ENCODE peak calls at places on chromosome 6, in seven cellular contexts. T, E, J, B, H, U and M are unnamed samples.

GRCh38 chr6:160253242-160253641 is 5.4 kb downstream of the SLC22A2 start:
- DNase-seq in T (no peak), E (no peak), J (no peak), B (no peak), H (no peak), U (no peak), M (no peak)

GRCh38 chr6:169216830-169217229 is 36.8 kb downstream of the THBS2 start:
- DNase-seq in T (no peak), E (no peak), J (no peak), B (no peak), H (no peak), U (no peak), M (no peak)

GRCh38 chr6:118305081-118305480 is 243.0 kb upstream of the PLN start:
- DNase-seq in T (no peak), E (no peak), J (no peak), B (no peak), H (no peak), U (no peak), M (no peak)

GRCh38 chr6:1312444-1313363 is 806 bp downstream of the FOXQ1 start:
- DNase-seq in T (peak; percentile 69), E (peak; percentile 68), J (no peak), B (no peak), H (peak; percentile 54), U (no peak), M (no peak)

GRCh38 chr6:23445157-23445710 is 680.8 kb upstream of the NRSN1 start:
- DNase-seq in T (no peak), E (no peak), J (peak; percentile 23), B (no peak), H (no peak), U (no peak), M (no peak)

GRCh38 chr6:68632620-68633195 is 2.4 kb upstream of the ADGRB3 start:
- DNase-seq in T (no peak), E (no peak), J (no peak), B (no peak), H (no peak), U (no peak), M (no peak)

GRCh38 chr6:148074291-148074690 is 268.3 kb upstream of the SASH1 start:
- DNase-seq in T (no peak), E (no peak), J (no peak), B (no peak), H (no peak), U (no peak), M (no peak)

GRCh38 chr6:112881828-112882227 is 534.7 kb downstream of the RFPL4B start:
- DNase-seq in T (no peak), E (no peak), J (no peak), B (no peak), H (no peak), U (no peak), M (no peak)

GRCh38 chr6:35396991-35397390 is 54.6 kb downstream of the PPARD start:
- DNase-seq in T (no peak), E (no peak), J (no peak), B (no peak), H (no peak), U (no peak), M (no peak)

GRCh38 chr6:167501831-167502385 is 177.0 kb downstream of the TTLL2 start:
- DNase-seq in T (no peak), E (peak; percentile 49), J (peak; percentile 33), B (no peak), H (peak; percentile 38), U (no peak), M (no peak)

GRCh38 chr6:107113460-107114212 is 1.7 kb downstream of the BEND3 start:
- DNase-seq in T (no peak), E (no peak), J (no peak), B (no peak), H (no peak), U (no peak), M (no peak)

GRCh38 chr6:137389150-137389664 is 105.0 kb downstream of the OLIG3 start:
- DNase-seq in T (no peak), E (no peak), J (peak; percentile 36), B (peak; percentile 35), H (no peak), U (peak; percentile 32), M (no peak)

GRCh38 chr6:155171109-155171746 is 92.6 kb upstream of the CLDN20 start:
- DNase-seq in T (no peak), E (no peak), J (peak; percentile 92), B (peak; percentile 77), H (no peak), U (peak; percentile 78), M (no peak)

GRCh38 chr6:109284675-109285074 is 97.6 kb downstream of the CD164 start:
- DNase-seq in T (no peak), E (no peak), J (no peak), B (no peak), H (no peak), U (no peak), M (no peak)

GRCh38 chr6:30067460-30068139 is 602 bp downstream of the PPP1R11 start:
- DNase-seq in T (no peak), E (no peak), J (no peak), B (no peak), H (peak; percentile 91), U (no peak), M (no peak)

GRCh38 chr6:147117580-147117979 is 86.6 kb upstream of the STXBP5 start:
- DNase-seq in T (no peak), E (no peak), J (peak; percentile 41), B (no peak), H (no peak), U (no peak), M (no peak)

GRCh38 chr6:34112102-34112501 is 33.8 kb downstream of the GRM4 start:
- DNase-seq in T (no peak), E (no peak), J (no peak), B (no peak), H (no peak), U (no peak), M (no peak)

GRCh38 chr6:15623282-15624116 is 39.3 kb downstream of the DTNBP1 start:
- DNase-seq in T (no peak), E (no peak), J (peak; percentile 57), B (no peak), H (no peak), U (no peak), M (no peak)

GRCh38 chr6:170512249-170512648 is 40.9 kb downstream of the PSMB1 start:
- DNase-seq in T (no peak), E (no peak), J (no peak), B (no peak), H (no peak), U (no peak), M (no peak)

GRCh38 chr6:83914953-83915352 is 55.5 kb downstream of the CYB5R4 start:
- DNase-seq in T (no peak), E (no peak), J (peak; percentile 4), B (no peak), H (no peak), U (no peak), M (no peak)

GRCh38 chr6:1787894-1788293 is 178.2 kb downstream of the FOXC1 start:
- DNase-seq in T (no peak), E (no peak), J (peak; percentile 82), B (no peak), H (no peak), U (no peak), M (no peak)

GRCh38 chr6:15457903-15458530 is 204.8 kb downstream of the DTNBP1 start:
- DNase-seq in T (no peak), E (no peak), J (no peak), B (peak; percentile 28), H (no peak), U (no peak), M (no peak)

GRCh38 chr6:11427827-11428245 is 109.7 kb upstream of the TMEM170B start:
- DNase-seq in T (no peak), E (no peak), J (peak; percentile 23), B (no peak), H (no peak), U (no peak), M (no peak)

GRCh38 chr6:166601956-166602355 is 15.5 kb upstream of the RAMACL start:
- DNase-seq in T (no peak), E (no peak), J (no peak), B (no peak), H (no peak), U (no peak), M (no peak)

DNA sequence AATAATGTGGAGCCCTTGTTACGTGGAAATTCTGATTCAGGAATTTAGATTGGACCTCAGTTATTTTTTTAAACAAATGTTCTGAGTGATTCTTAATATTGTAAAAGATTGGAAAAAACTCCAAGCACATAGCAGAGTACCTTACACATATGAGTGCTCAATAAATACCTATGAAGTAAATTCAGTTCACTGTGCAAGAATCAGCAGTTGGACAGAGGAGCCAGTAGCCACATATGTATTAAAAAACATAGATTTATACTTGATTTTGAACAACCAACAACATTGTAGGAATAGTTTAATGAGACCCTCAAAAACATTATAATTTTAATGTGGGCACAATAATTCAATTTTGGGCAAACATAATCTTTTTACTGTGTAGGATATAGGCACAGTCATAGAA is 109.3 kb upstream of the B3GAT2 start:
- DNase-seq in T (no peak), E (no peak), J (no peak), B (no peak), H (no peak), U (no peak), M (no peak)
- TF ChIP-seq CTCF in T (no peak), E (no peak), J (no peak), B (no peak), H (no peak), U (no peak), M (no peak)

GRCh38 chr6:17103715-17104114 is 1.9 kb downstream of the STMND1 start:
- DNase-seq in T (no peak), E (no peak), J (no peak), B (no peak), H (no peak), U (no peak), M (no peak)
- TF ChIP-seq CTCF in T (no peak), E (peak; percentile 13), J (peak; percentile 36), B (no peak), H (no peak), U (peak; percentile 9), M (peak; percentile 28)

DNA sequence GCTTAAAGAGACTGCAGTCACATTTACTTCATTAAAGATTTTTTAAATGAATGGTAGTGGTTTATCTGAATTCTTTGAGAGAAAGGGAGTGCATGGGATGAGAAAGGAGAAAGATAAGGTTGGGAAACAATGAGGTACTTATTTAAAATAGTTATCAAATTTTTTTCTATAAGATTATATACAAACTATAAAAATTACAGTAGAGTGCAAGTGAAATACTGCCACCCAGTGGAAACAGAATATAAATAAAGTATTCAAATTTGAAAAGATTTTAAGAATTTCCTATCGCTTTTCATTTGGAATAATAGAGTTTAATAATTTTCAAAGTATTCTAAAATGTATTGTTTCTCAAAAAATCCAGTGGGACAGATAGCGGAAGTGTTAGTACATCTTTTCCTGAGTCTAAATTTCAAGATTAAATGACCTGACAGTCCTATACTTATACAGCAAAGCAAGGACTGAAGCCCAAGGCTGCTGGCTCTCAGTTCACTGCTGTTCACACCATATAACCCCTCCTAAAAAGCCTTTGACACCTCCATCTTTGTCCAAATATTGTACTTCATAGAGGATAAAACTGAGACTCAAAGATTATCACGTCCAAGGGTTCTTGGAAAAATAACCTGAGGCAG is 31.1 kb downstream of the EPM2A start:
- DNase-seq in T (no peak), E (no peak), J (peak; percentile 59), B (no peak), H (no peak), U (no peak), M (no peak)
- TF ChIP-seq CTCF in T (peak; percentile 53), E (peak; percentile 58), J (peak; percentile 33), B (no peak), H (peak; percentile 60), U (peak; percentile 37), M (peak; percentile 77)

DNA sequence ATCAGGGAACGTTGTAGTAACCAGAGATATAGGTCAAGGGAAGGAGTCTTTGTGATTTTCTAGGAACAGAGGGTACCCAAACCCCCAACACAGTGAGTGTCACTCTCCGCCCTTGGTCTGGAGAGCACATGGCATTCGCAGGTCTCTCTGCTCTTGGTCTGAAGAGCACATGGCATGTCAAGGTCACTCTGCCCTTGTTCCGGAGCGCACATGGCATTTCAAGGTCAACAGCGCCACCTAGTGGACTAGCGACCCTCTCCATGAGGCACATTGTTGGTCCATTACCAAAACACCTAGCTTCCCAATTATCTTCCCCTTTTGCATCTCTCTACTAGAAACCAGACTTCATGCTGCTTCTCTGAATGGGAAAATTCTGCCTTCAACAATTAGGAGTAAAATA is 260.0 kb downstream of the C6orf118 start:
- DNase-seq in T (no peak), E (no peak), J (peak; percentile 30), B (no peak), H (peak; percentile 65), U (no peak), M (peak; percentile 51)
- TF ChIP-seq CTCF in T (peak; percentile 20), E (peak; percentile 44), J (peak; percentile 42), B (peak; percentile 37), H (peak; percentile 47), U (peak; percentile 68), M (peak; percentile 67)